ENCODE peak calls at places on chromosomes 4 and X, in four cellular contexts. One of them, this sample, is unnamed.

GRCh38 chr4:155705664-155706063 is 39.0 kb downstream of the GUCY1A1 start:
- DNase-seq in lower lobe of right lung: no peak
- DNase-seq in cardiac fibroblast: peak
- DNase-seq in cardiac muscle cell: peak
- DNase-seq in this sample: no peak

GRCh38 chr4:45578874-45579273 is 545.0 kb downstream of the GABRG1 start:
- DNase-seq in lower lobe of right lung: no peak
- DNase-seq in cardiac fibroblast: no peak
- DNase-seq in cardiac muscle cell: no peak
- DNase-seq in this sample: no peak

GRCh38 chr4:22345678-22346077 is 170.2 kb downstream of the ADGRA3 start:
- DNase-seq in cardiac muscle cell: no peak
- DNase-seq in lower lobe of right lung: no peak
- DNase-seq in cardiac fibroblast: no peak
- DNase-seq in this sample: no peak

GRCh38 chr4:70927502-70928139 is 25.5 kb downstream of the MOB1B start:
- DNase-seq in lower lobe of right lung: no peak
- DNase-seq in cardiac fibroblast: no peak
- DNase-seq in cardiac muscle cell: no peak
- DNase-seq in this sample: no peak

GRCh38 chr4:140944539-140944938 is 188.4 kb upstream of the TBC1D9 start:
- DNase-seq in cardiac muscle cell: no peak
- DNase-seq in lower lobe of right lung: no peak
- DNase-seq in cardiac fibroblast: peak
- DNase-seq in this sample: peak

GRCh38 chr4:183987529-183987946 is 82.4 kb downstream of the STOX2 start:
- DNase-seq in cardiac fibroblast: peak
- DNase-seq in lower lobe of right lung: peak
- DNase-seq in cardiac muscle cell: peak
- DNase-seq in this sample: peak

GRCh38 chr4:1449833-1450741 is 43.8 kb upstream of the NKX1-1 start:
- DNase-seq in lower lobe of right lung: peak
- DNase-seq in cardiac muscle cell: no peak
- DNase-seq in cardiac fibroblast: no peak
- DNase-seq in this sample: no peak

GRCh38 chr4:2650276-2650675 is 105.9 kb downstream of the TNIP2 start:
- DNase-seq in lower lobe of right lung: peak
- DNase-seq in cardiac fibroblast: no peak
- DNase-seq in cardiac muscle cell: no peak
- DNase-seq in this sample: no peak

GRCh38 chrX:10859353-10859752 is 239.0 kb upstream of the MID1 start:
- DNase-seq in cardiac muscle cell: no peak
- DNase-seq in lower lobe of right lung: no peak
- DNase-seq in cardiac fibroblast: no peak
- DNase-seq in this sample: no peak

GRCh38 chrX:34918856-34919255 is 23.7 kb upstream of the FAM47B start:
- DNase-seq in cardiac fibroblast: peak
- DNase-seq in lower lobe of right lung: no peak
- DNase-seq in cardiac muscle cell: peak
- DNase-seq in this sample: no peak

GRCh38 chr4:185395255-185395955 is at the start of gene LRP2BP:
- DNase-seq in cardiac fibroblast: no peak
- DNase-seq in lower lobe of right lung: no peak
- DNase-seq in cardiac muscle cell: no peak
- DNase-seq in this sample: no peak

GRCh38 chrX:19064175-19064574 is 58.1 kb downstream of the ADGRG2 start:
- DNase-seq in lower lobe of right lung: no peak
- DNase-seq in cardiac muscle cell: no peak
- DNase-seq in cardiac fibroblast: peak
- DNase-seq in this sample: peak

GRCh38 chr4:185238261-185238681 is 28.9 kb downstream of the SNX25 start:
- DNase-seq in cardiac muscle cell: no peak
- DNase-seq in lower lobe of right lung: no peak
- DNase-seq in cardiac fibroblast: peak
- DNase-seq in this sample: peak

GRCh38 chr4:85391568-85392410 is 83.2 kb upstream of the ARHGAP24 start:
- DNase-seq in cardiac fibroblast: peak
- DNase-seq in lower lobe of right lung: no peak
- DNase-seq in cardiac muscle cell: no peak
- DNase-seq in this sample: no peak

GRCh38 chr4:52982246-52982950 is 120.3 kb downstream of the RASL11B start:
- DNase-seq in lower lobe of right lung: no peak
- DNase-seq in cardiac fibroblast: peak
- DNase-seq in cardiac muscle cell: peak
- DNase-seq in this sample: no peak

GRCh38 chrX:104351173-104351769 is 96.5 kb upstream of the ESX1 start:
- DNase-seq in lower lobe of right lung: no peak
- DNase-seq in cardiac fibroblast: peak
- DNase-seq in cardiac muscle cell: no peak
- DNase-seq in this sample: peak

GRCh38 chr4:87017580-87018061 is 82.8 kb downstream of the AFF1 start:
- DNase-seq in cardiac muscle cell: no peak
- DNase-seq in lower lobe of right lung: no peak
- DNase-seq in cardiac fibroblast: peak
- DNase-seq in this sample: peak

GRCh38 chr4:165502919-165503907 is 124.4 kb downstream of the CPE start:
- DNase-seq in lower lobe of right lung: no peak
- DNase-seq in cardiac muscle cell: no peak
- DNase-seq in cardiac fibroblast: peak
- DNase-seq in this sample: no peak

GRCh38 chr4:121685257-121685656 is 11.5 kb downstream of the ANXA5 start:
- DNase-seq in cardiac fibroblast: peak
- DNase-seq in lower lobe of right lung: no peak
- DNase-seq in cardiac muscle cell: no peak
- DNase-seq in this sample: no peak

GRCh38 chr4:184540307-184540706 is 66.0 kb upstream of the IRF2 start:
- DNase-seq in cardiac muscle cell: no peak
- DNase-seq in cardiac fibroblast: no peak
- DNase-seq in lower lobe of right lung: no peak
- DNase-seq in this sample: no peak

GRCh38 chr4:102430511-102430910 is 70.6 kb upstream of the NFKB1 start:
- DNase-seq in cardiac muscle cell: no peak
- DNase-seq in lower lobe of right lung: no peak
- DNase-seq in cardiac fibroblast: peak
- DNase-seq in this sample: no peak

GRCh38 chrX:9859711-9860555 is 73.7 kb downstream of the SHROOM2 start:
- DNase-seq in cardiac fibroblast: peak
- DNase-seq in lower lobe of right lung: no peak
- DNase-seq in cardiac muscle cell: no peak
- DNase-seq in this sample: peak

GRCh38 chrX:103608305-103608963 is 671 bp downstream of the TCEAL3 start:
- DNase-seq in cardiac muscle cell: no peak
- DNase-seq in lower lobe of right lung: peak
- DNase-seq in cardiac fibroblast: no peak
- DNase-seq in this sample: no peak

GRCh38 chr4:123994917-123995316 is 598.3 kb downstream of the SPRY1 start:
- DNase-seq in cardiac muscle cell: no peak
- DNase-seq in lower lobe of right lung: no peak
- DNase-seq in cardiac fibroblast: no peak
- DNase-seq in this sample: no peak

GRCh38 chrX:49972313-49972712 is 49.9 kb downstream of the CLCN5 start:
- DNase-seq in cardiac fibroblast: peak
- DNase-seq in cardiac muscle cell: no peak
- DNase-seq in lower lobe of right lung: no peak
- DNase-seq in this sample: no peak

GRCh38 chrX:17552251-17552650 is 177.3 kb downstream of the NHS start:
- DNase-seq in cardiac fibroblast: peak
- DNase-seq in cardiac muscle cell: no peak
- DNase-seq in lower lobe of right lung: no peak
- DNase-seq in this sample: no peak

GRCh38 chr4:48813984-48814383 is 16.9 kb upstream of the OCIAD1 start:
- DNase-seq in cardiac fibroblast: no peak
- DNase-seq in cardiac muscle cell: no peak
- DNase-seq in lower lobe of right lung: no peak
- DNase-seq in this sample: no peak

GRCh38 chrX:48910926-48911406 is 480 bp downstream of the SLC35A2 start:
- DNase-seq in cardiac fibroblast: peak
- DNase-seq in cardiac muscle cell: peak
- DNase-seq in lower lobe of right lung: no peak
- DNase-seq in this sample: no peak

GRCh38 chr4:3512719-3513118 is 19.5 kb downstream of the LRPAP1 start:
- DNase-seq in cardiac muscle cell: no peak
- DNase-seq in lower lobe of right lung: no peak
- DNase-seq in cardiac fibroblast: no peak
- DNase-seq in this sample: no peak

GRCh38 chr4:161841759-161842158 is 322.0 kb downstream of the FSTL5 start:
- DNase-seq in lower lobe of right lung: no peak
- DNase-seq in cardiac fibroblast: no peak
- DNase-seq in cardiac muscle cell: no peak
- DNase-seq in this sample: no peak

GRCh38 chrX:71619193-71619592 is 882 bp upstream of the CXCR3 start:
- DNase-seq in cardiac fibroblast: no peak
- DNase-seq in lower lobe of right lung: no peak
- DNase-seq in cardiac muscle cell: no peak
- DNase-seq in this sample: no peak

GRCh38 chr4:95051689-95052026 is 293.9 kb downstream of the BMPR1B start:
- DNase-seq in lower lobe of right lung: no peak
- DNase-seq in cardiac muscle cell: no peak
- DNase-seq in cardiac fibroblast: no peak
- DNase-seq in this sample: no peak

GRCh38 chrX:122641826-122642225 is 542.3 kb upstream of the GRIA3 start:
- DNase-seq in cardiac muscle cell: no peak
- DNase-seq in lower lobe of right lung: no peak
- DNase-seq in cardiac fibroblast: no peak
- DNase-seq in this sample: no peak

GRCh38 chr4:85842540-85842939 is 367.6 kb downstream of the ARHGAP24 start:
- DNase-seq in cardiac muscle cell: no peak
- DNase-seq in cardiac fibroblast: peak
- DNase-seq in lower lobe of right lung: peak
- DNase-seq in this sample: no peak

GRCh38 chrX:69556094-69557011 is 52.2 kb downstream of the NALF2 start:
- DNase-seq in lower lobe of right lung: no peak
- DNase-seq in cardiac fibroblast: peak
- DNase-seq in cardiac muscle cell: peak
- DNase-seq in this sample: peak

GRCh38 chr4:18113710-18114331 is 92.3 kb upstream of the LCORL start:
- DNase-seq in cardiac fibroblast: no peak
- DNase-seq in cardiac muscle cell: no peak
- DNase-seq in lower lobe of right lung: no peak
- DNase-seq in this sample: no peak

GRCh38 chr4:5467111-5467510 is 241.2 kb downstream of the EVC2 start:
- DNase-seq in cardiac muscle cell: no peak
- DNase-seq in cardiac fibroblast: no peak
- DNase-seq in lower lobe of right lung: no peak
- DNase-seq in this sample: no peak

GRCh38 chr4:185950891-185951290 is 118.1 kb upstream of the TLR3 start:
- DNase-seq in lower lobe of right lung: no peak
- DNase-seq in cardiac fibroblast: peak
- DNase-seq in cardiac muscle cell: no peak
- DNase-seq in this sample: peak

GRCh38 chrX:17876135-17876534 is 15.0 kb upstream of the RAI2 start:
- DNase-seq in lower lobe of right lung: no peak
- DNase-seq in cardiac muscle cell: no peak
- DNase-seq in cardiac fibroblast: no peak
- DNase-seq in this sample: no peak

GRCh38 chr4:72366601-72367000 is 202.4 kb downstream of the ADAMTS3 start:
- DNase-seq in lower lobe of right lung: no peak
- DNase-seq in cardiac muscle cell: no peak
- DNase-seq in cardiac fibroblast: no peak
- DNase-seq in this sample: no peak

GRCh38 chrX:131779313-131779712 is 235.4 kb downstream of the OR13H1 start:
- DNase-seq in lower lobe of right lung: no peak
- DNase-seq in cardiac fibroblast: no peak
- DNase-seq in cardiac muscle cell: no peak
- DNase-seq in this sample: no peak

GRCh38 chrX:131783555-131784338 is 239.4 kb upstream of the STK26 start:
- DNase-seq in cardiac muscle cell: no peak
- DNase-seq in lower lobe of right lung: no peak
- DNase-seq in cardiac fibroblast: no peak
- DNase-seq in this sample: no peak

GRCh38 chrX:131778269-131779218 is 234.7 kb downstream of the OR13H1 start:
- DNase-seq in cardiac fibroblast: no peak
- DNase-seq in lower lobe of right lung: no peak
- DNase-seq in cardiac muscle cell: no peak
- DNase-seq in this sample: no peak
- H3K4me3 ChIP-seq in cardiac fibroblast: no peak
- H3K4me3 ChIP-seq in lower lobe of right lung: no peak
- H3K4me3 ChIP-seq in cardiac muscle cell: no peak
- H3K4me3 ChIP-seq in this sample: no peak

GRCh38 chr4:153034681-153035080 is 98.6 kb downstream of the FHDC1 start:
- DNase-seq in cardiac muscle cell: no peak
- DNase-seq in lower lobe of right lung: no peak
- DNase-seq in cardiac fibroblast: no peak
- DNase-seq in this sample: no peak
- H3K4me3 ChIP-seq in cardiac muscle cell: no peak
- H3K4me3 ChIP-seq in lower lobe of right lung: no peak
- H3K4me3 ChIP-seq in cardiac fibroblast: no peak
- H3K4me3 ChIP-seq in this sample: no peak

DNA sequence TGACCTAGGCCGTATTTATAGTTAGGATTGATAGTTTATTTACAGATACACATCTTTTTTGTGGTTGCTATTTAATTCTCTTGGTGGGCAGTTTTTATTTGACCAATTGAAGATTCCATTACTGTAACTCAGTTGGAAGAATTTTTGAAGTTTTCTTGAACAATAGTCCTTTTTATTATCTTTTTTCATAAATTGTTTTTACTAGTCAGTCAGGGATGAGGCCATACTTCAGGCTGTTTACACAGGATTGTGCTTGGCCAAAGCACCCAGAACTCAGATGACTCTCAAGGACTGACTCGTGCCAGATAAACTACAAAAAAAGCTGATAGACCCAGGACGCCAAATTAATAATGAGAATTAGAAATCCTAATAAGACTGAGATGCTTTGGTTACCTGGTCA is 7.0 kb downstream of the HERC3 start:
- DNase-seq in cardiac muscle cell: no peak
- DNase-seq in cardiac fibroblast: peak
- DNase-seq in lower lobe of right lung: no peak
- DNase-seq in this sample: no peak
- H3K4me3 ChIP-seq in cardiac muscle cell: no peak
- H3K4me3 ChIP-seq in cardiac fibroblast: no peak
- H3K4me3 ChIP-seq in lower lobe of right lung: peak
- H3K4me3 ChIP-seq in this sample: no peak

GRCh38 chr4:30833206-30833605 is 113.0 kb downstream of the PCDH7 start:
- DNase-seq in cardiac fibroblast: no peak
- DNase-seq in lower lobe of right lung: no peak
- DNase-seq in cardiac muscle cell: peak
- DNase-seq in this sample: no peak

GRCh38 chr4:30838346-30838745 is 118.2 kb downstream of the PCDH7 start:
- DNase-seq in cardiac fibroblast: no peak
- DNase-seq in cardiac muscle cell: no peak
- DNase-seq in lower lobe of right lung: no peak
- DNase-seq in this sample: no peak

GRCh38 chr4:30835044-30835443 is 114.9 kb downstream of the PCDH7 start:
- DNase-seq in lower lobe of right lung: peak
- DNase-seq in cardiac fibroblast: no peak
- DNase-seq in cardiac muscle cell: no peak
- DNase-seq in this sample: no peak

GRCh38 chr4:30837131-30837539 is 117.0 kb downstream of the PCDH7 start:
- DNase-seq in cardiac fibroblast: no peak
- DNase-seq in cardiac muscle cell: peak
- DNase-seq in lower lobe of right lung: no peak
- DNase-seq in this sample: no peak

GRCh38 chr4:30836231-30836630 is 116.1 kb downstream of the PCDH7 start:
- DNase-seq in cardiac muscle cell: no peak
- DNase-seq in lower lobe of right lung: no peak
- DNase-seq in cardiac fibroblast: peak
- DNase-seq in this sample: no peak
- H3K4me3 ChIP-seq in cardiac muscle cell: no peak
- H3K4me3 ChIP-seq in lower lobe of right lung: no peak
- H3K4me3 ChIP-seq in cardiac fibroblast: no peak
- H3K4me3 ChIP-seq in this sample: no peak

This sample was measured in skeletal muscle cell.